ENCODE peak calls at places on chromosomes 11 and 22, in five cellular contexts. S is upper lobe of left lung; B is central memory CD8-positive, alpha-beta T cell; E is naive thymus-derived CD4-positive, alpha-beta T cell; K is activated B cell treated with CpG ODN at 0.5 μM for 24 hours. A is an unnamed sample.

GRCh38 chr11:88320149-88320559 is 17.4 kb downstream of the CTSC start:
- ATAC-seq in B (no peak), E (no peak), K (no peak), S (no peak), A (no peak)

GRCh38 chr11:17781221-17781620 is 46.6 kb downstream of the KCNC1 start:
- ATAC-seq in K (no peak), S (no peak), B (no peak), E (no peak), A (no peak)

GRCh38 chr22:45554040-45554406 is 51.3 kb downstream of the FBLN1 start:
- ATAC-seq in K (no peak), B (no peak), S (no peak), E (no peak), A (peak)

GRCh38 chr11:36868380-36868779 is 270.3 kb upstream of the RAG2 start:
- ATAC-seq in K (no peak), E (no peak), S (no peak), B (no peak), A (no peak)

GRCh38 chr11:98090861-98091575 is 929.7 kb upstream of the CNTN5 start:
- ATAC-seq in B (no peak), E (no peak), S (no peak), K (no peak), A (no peak)

GRCh38 chr11:76984741-76985140 is 49.5 kb upstream of the B3GNT6 start:
- ATAC-seq in S (no peak), K (no peak), E (no peak), B (no peak), A (no peak)

GRCh38 chr11:134244593-134244992 is 8.6 kb downstream of the THYN1 start:
- ATAC-seq in E (peak), S (no peak), B (peak), K (peak), A (peak)

GRCh38 chr22:46386312-46386711 is 50.8 kb downstream of the TRMU start:
- ATAC-seq in S (no peak), K (no peak), B (no peak), E (no peak), A (no peak)

GRCh38 chr22:46993626-46994025 is 231.2 kb downstream of the TBC1D22A start:
- ATAC-seq in B (no peak), K (no peak), S (peak), E (no peak), A (no peak)

GRCh38 chr11:92152245-92152644 is 72.4 kb upstream of the FAT3 start:
- ATAC-seq in B (no peak), E (no peak), K (no peak), S (no peak), A (no peak)